ENCODE peak calls at places on chromosomes 5 and 9, in eight cellular contexts. H, D, R, Q, N, J, K and W are unnamed samples.

GRCh38 chr9:126722922-126723806 is 81.7 kb upstream of the ZBTB43 start:
- DNase-seq in R (peak), J (no peak), D (no peak), K (no peak), N (peak), Q (no peak), H (no peak), W (no peak)

GRCh38 chr5:78626009-78626571 is 22.5 kb downstream of the LHFPL2 start:
- DNase-seq in J (no peak), Q (no peak), R (no peak), H (no peak), D (no peak), N (no peak), K (peak), W (no peak)

GRCh38 chr5:172110921-172111873 is 76.8 kb downstream of the STK10 start:
- DNase-seq in N (no peak), Q (no peak), J (peak), K (peak), H (no peak), D (no peak), R (peak), W (peak)

GRCh38 chr5:82058710-82059109 is 86.9 kb downstream of the ATG10 start:
- DNase-seq in Q (no peak), D (no peak), K (no peak), H (no peak), J (no peak), N (no peak), R (no peak), W (no peak)

GRCh38 chr5:109711681-109712080 is 22.0 kb downstream of the MAN2A1 start:
- DNase-seq in H (no peak), R (no peak), D (no peak), Q (no peak), N (no peak), J (no peak), K (no peak), W (no peak)

GRCh38 chr5:140038373-140038957 is 4.6 kb downstream of the NRG2 start:
- DNase-seq in R (no peak), H (no peak), K (peak), Q (no peak), N (no peak), D (no peak), J (no peak), W (no peak)

GRCh38 chr5:149004559-149004958 is 58.3 kb downstream of the SH3TC2 start:
- DNase-seq in K (no peak), N (no peak), J (no peak), H (no peak), D (no peak), Q (no peak), R (no peak), W (no peak)

GRCh38 chr9:124453586-124454191 is 3.4 kb downstream of the ADGRD2 start:
- DNase-seq in Q (peak), N (peak), K (no peak), D (no peak), H (peak), J (no peak), R (peak), W (no peak)

GRCh38 chr5:55316842-55317241 is 9.1 kb downstream of the MTREX start:
- DNase-seq in K (no peak), J (no peak), N (no peak), D (no peak), R (no peak), Q (no peak), H (no peak), W (peak)

GRCh38 chr5:174723315-174723978 is 935 bp upstream of the MSX2 start:
- DNase-seq in D (no peak), K (no peak), J (no peak), Q (no peak), R (no peak), N (no peak), H (no peak), W (no peak)
- H3K4me3 ChIP-seq in D (no peak), K (no peak), J (no peak), Q (peak), R (no peak), N (peak), H (peak), W (no peak)

GRCh38 chr9:130284249-130284625 is 18.7 kb downstream of the HMCN2 start:
- DNase-seq in D (no peak), H (no peak), N (no peak), Q (no peak), K (no peak), J (no peak), R (no peak), W (no peak)

GRCh38 chr9:130285271-130285670 is 19.7 kb downstream of the HMCN2 start:
- DNase-seq in H (no peak), N (no peak), Q (no peak), R (no peak), J (no peak), D (no peak), K (no peak), W (no peak)

GRCh38 chr9:130284690-130285089 is 19.1 kb downstream of the HMCN2 start:
- DNase-seq in Q (no peak), K (no peak), J (no peak), N (no peak), H (no peak), D (no peak), R (no peak), W (no peak)

GRCh38 chr9:130283514-130284248 is 18.1 kb downstream of the HMCN2 start:
- DNase-seq in H (no peak), Q (no peak), R (no peak), J (no peak), K (no peak), N (no peak), D (no peak), W (no peak)

GRCh38 chr9:130282000-130282700 is 16.6 kb downstream of the HMCN2 start:
- DNase-seq in K (peak), N (no peak), Q (no peak), D (no peak), H (no peak), R (no peak), J (no peak), W (no peak)
- TF ChIP-seq MAX in K (no peak), N (no peak), Q (no peak), D (no peak), H (no peak), R (no peak), J (no peak), W (no peak)

DNA sequence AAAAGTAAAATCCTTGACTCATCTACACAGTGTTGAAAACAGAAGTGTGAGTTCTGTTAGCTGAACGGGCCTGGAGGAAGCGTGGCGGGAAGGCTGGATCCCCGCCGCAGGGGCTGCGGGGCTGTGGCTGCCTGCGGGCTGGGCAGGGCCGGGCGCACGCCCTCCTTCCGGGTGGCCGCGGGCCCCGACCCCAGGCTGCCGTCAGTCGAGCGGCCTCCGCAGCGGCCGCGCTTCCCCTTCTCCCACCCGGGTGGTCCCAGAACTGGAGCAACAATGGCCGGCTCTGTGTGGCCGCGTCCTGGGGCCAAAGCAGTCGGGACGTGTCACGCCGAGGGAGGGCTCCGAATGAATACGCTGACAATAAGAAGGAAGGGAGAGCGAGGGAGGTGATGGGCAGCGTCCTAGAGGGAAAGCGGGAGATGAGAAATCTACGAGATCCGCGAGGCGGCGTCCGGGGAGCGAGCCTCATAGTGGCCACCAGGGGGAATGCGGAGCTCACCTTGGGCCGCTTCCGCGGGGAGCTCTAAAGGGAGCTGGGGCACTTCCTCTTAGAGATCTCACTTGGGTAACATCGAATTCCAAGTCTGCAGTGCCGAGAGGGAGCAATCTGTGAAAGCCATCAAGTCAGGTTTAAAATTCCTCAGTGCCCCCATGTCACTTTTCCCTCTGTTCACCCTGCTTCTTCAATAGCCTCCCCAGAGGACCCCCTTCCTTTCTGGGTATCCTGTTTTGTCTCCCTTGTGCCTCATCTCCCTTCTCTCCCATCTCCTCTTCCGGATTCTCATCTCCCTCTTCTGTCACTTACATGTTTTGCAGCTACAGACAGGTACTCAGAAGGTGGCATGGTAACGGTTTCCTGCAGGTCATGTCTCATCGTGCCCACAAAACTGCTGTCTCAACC is 83.9 kb downstream of the SLC1A3 start:
- DNase-seq in N (peak), J (peak), D (peak), R (peak), H (peak), K (peak), Q (peak), W (peak)
- TF ChIP-seq POLR2A in N (no peak), J (peak), D (no peak), R (no peak), H (no peak), K (no peak), Q (no peak), W (peak)

GRCh38 chr9:122219856-122220672 is 8.7 kb downstream of the LHX6 start:
- DNase-seq in J (no peak), N (peak), Q (no peak), H (no peak), D (no peak), R (no peak), K (no peak), W (peak)

GRCh38 chr9:122218885-122219855 is 9.6 kb downstream of the LHX6 start:
- DNase-seq in D (no peak), N (peak), H (no peak), K (no peak), J (no peak), R (no peak), Q (no peak), W (peak)

GRCh38 chr9:122221223-122221811 is 7.4 kb downstream of the LHX6 start:
- DNase-seq in N (peak), H (no peak), R (no peak), Q (no peak), J (no peak), D (peak), K (no peak), W (peak)

GRCh38 chr9:122222741-122223140 is 6.0 kb downstream of the LHX6 start:
- DNase-seq in N (peak), D (no peak), H (no peak), R (no peak), K (no peak), Q (no peak), J (no peak), W (peak)

DNA sequence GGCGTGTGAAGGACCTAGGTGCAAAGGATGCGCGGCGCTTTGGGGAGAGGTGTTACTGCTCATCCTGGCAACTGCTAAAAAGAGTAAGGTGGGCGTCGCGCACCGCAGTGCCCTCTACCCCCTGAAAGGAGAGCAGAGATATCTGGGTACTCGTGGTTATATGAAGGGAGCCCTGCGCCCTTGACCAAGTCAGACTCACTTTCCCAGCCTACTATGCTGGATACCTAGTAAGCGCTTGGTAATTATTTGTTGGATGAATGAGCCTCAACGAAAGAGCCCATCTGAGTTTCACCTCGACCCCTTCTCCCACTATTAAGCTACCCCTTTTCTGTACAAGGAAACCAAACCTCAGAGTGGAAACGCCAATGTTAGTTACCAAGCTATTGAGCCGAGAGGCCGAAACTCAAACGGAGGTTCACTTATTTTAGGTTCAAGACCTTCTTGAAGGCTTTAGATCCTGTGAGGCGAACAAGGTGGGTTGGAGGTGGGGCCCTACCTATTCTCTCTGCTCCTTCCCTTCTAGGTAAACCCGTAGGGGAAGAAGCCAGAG is 8.0 kb downstream of the LHX6 start:
- DNase-seq in K (no peak), N (no peak), D (no peak), H (no peak), R (no peak), J (no peak), Q (no peak), W (no peak)
- H3K4me3 ChIP-seq in K (no peak), N (peak), D (peak), H (no peak), R (no peak), J (no peak), Q (no peak), W (peak)

DNA sequence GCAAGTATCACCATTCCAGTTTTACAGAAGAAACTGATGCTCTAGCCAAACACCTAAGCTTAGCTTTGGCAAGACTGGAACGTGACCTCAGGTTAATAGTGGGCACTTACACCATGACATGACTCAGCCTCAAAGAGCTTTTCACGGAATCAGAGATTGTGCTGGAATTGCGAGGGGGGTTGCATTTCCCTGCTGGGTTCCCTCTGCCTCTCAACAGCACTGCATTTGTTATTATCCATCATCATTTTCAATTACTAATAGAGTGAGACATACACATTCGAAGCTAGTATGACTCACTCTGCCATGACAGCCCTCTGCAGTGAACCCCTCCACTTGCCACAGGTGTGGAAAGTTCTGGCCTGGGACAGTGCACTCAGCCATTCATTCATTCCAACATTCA is 8.0 kb downstream of the SPOCK1 start:
- DNase-seq in K (peak), Q (no peak), H (no peak), J (no peak), R (no peak), N (no peak), D (no peak), W (no peak)
- TF ChIP-seq MAX in K (no peak), Q (no peak), H (no peak), J (no peak), R (no peak), N (no peak), D (no peak), W (no peak)

DNA sequence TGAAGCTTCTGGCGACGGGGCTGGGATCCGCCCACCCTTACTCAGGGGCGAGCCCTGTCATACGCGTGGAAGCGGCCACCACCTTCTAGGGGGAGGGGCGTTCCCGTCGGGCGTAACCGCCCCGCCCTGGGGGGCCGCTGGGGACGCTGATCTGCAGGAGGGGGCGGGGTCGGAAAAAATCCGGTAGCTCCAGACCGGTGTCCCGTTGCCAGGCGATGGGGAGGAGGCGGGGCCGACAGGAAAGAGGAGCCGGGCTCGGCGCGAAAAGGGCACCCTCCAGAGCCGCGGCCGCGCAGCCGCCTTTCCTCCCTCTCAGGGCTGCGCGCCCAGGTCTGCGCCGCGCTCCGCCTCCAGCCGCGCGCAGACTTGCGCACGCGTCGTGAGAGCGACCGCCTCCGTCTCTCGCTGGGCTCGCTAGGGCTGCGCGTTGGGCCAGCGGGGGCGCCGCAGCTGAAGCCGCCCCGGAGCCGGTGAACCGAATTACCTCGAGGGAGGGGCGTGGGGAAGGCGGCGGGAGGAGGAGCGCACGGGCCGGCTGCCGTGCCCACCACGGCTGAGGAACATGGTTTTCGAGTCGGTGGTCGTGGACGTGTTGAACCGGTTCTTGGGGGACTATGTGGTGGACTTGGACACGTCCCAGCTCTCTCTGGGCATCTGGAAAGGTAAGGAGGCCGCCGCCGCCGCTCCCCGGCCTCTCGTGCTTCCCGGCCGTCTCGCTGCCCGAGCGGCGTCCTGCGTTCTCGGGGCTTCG is at the start of gene VPS13A:
- DNase-seq in R (peak), D (peak), Q (peak), K (peak), H (peak), J (peak), N (peak), W (peak)
- TF ChIP-seq POLR2A in R (peak), D (peak), Q (peak), K (peak), H (peak), J (peak), N (no peak), W (peak)

DNA sequence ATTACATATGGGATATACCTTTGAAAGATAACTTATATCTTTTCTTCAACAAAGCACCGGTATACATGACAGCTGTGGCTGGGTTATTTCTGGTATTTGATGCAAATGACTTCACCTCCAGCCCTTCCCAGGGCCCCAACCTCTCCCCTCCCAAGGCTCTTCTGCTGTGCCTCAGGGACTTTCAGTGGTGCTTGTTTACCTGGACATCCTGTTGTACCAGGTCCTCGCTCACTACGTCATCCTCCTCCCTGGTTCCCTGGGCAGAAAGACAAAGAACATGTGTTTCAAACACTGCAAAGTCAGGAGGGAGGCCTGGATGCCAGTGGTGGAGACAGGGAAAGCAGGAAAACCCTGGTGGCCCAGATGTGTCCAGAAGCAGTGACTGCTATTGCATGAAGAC is 23.4 kb downstream of the ANXA6 start:
- DNase-seq in H (no peak), D (no peak), J (no peak), Q (no peak), R (no peak), N (no peak), K (no peak), W (no peak)
- H3K4me3 ChIP-seq in H (no peak), D (no peak), J (peak), Q (no peak), R (no peak), N (no peak), K (no peak), W (no peak)

DNA sequence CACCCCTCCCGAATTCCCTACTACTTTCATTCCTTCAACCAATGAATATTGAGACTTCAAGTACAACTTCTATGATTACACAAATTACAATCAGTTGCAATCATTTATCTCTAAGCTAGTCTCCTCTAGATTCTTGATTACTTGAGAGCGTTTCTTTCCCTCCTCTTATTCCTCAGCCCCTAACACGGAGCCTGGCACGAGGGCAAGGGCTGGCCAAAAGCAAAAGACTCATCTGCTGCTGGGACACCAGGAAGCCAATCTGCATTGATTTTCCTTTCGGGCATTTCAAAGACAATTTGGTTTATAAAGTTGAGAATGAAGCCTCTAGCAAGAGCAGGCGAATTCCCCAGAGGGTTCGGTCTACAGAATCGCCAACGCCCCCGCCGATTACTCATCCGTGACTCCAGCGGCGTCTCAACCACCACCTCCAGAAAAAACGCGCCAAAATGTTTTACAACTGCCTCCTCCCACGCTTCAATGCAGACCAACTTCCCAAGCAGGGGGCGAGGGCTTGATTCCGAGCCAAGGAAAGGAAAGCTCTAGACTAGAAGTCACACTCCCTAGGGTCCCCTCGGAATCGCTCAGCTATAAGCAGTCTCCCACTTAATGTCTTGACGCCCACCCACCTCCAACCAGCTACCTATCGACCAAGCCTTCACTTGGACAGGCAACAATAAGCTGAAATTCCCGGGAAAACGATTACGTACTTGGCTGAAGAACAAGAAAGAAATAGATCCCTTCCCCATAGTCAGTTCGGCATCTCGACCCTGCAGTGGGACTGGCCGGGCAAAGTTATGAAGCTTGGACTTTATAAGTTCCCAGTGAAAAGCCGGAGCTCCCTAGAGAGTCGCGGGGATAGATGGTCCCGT is 1.4 kb downstream of the PCSK1 start:
- DNase-seq in N (peak), K (no peak), D (no peak), R (no peak), H (no peak), Q (no peak), J (no peak), W (peak)
- TF ChIP-seq MAX in N (peak), K (no peak), D (no peak), R (no peak), H (no peak), Q (no peak), J (no peak), W (no peak)